ENCODE peak calls at places on chromosomes 13 and 19, in eight cellular contexts. K, C, S, U, Z, L, H and R are unnamed samples. For H3K36me3, the result is how much of the 10 kb centered on the place peaks cover.

GRCh38 chr13:28707629-28708427 is 10.9 kb downstream of the SLC46A3 start:
- DNase-seq in K (peak), C (peak), S (peak), U (peak), Z (no peak), L (peak), H (no peak), R (no peak)

GRCh38 chr13:20828540-20829364 is 55.0 kb upstream of the EEF1AKMT1 start:
- DNase-seq in K (peak), C (no peak), S (no peak), U (no peak), Z (no peak), L (peak), H (no peak), R (no peak)

GRCh38 chr19:42528354-42529247 is at the start of gene CEACAM1:
- DNase-seq in K (peak), C (no peak), S (no peak), U (no peak), Z (no peak), L (peak), H (peak), R (no peak)

GRCh38 chr13:40194204-40194806 is 472.1 kb downstream of the FOXO1 start:
- DNase-seq in K (no peak), C (no peak), S (no peak), U (no peak), Z (no peak), L (peak), H (no peak), R (no peak)

GRCh38 chr19:19552811-19553210 is 14.7 kb downstream of the CILP2 start:
- DNase-seq in K (no peak), C (peak), S (no peak), U (no peak), Z (no peak), L (peak), H (no peak), R (no peak)

GRCh38 chr13:98396071-98396710 is 180.7 kb downstream of the STK24 start:
- DNase-seq in K (no peak), C (no peak), S (no peak), U (no peak), Z (no peak), L (no peak), H (no peak), R (no peak)

GRCh38 chr19:13843104-13843921 is 33.6 kb upstream of the NANOS3 start:
- DNase-seq in K (peak), C (no peak), S (no peak), U (peak), Z (no peak), L (peak), H (peak), R (no peak)

GRCh38 chr13:33927315-33927714 is 109.4 kb downstream of the RFC3 start:
- DNase-seq in K (peak), C (peak), S (peak), U (no peak), Z (no peak), L (peak), H (no peak), R (no peak)

GRCh38 chr13:43269037-43269476 is 245.7 kb downstream of the DNAJC15 start:
- DNase-seq in K (peak), C (peak), S (peak), U (peak), Z (no peak), L (peak), H (no peak), R (no peak)

GRCh38 chr19:47414469-47414868 is 4.9 kb downstream of the MEIS3 start:
- DNase-seq in K (no peak), C (no peak), S (no peak), U (no peak), Z (no peak), L (no peak), H (no peak), R (no peak)

GRCh38 chr19:35797663-35798062 is 15.0 kb downstream of the PRODH2 start:
- DNase-seq in K (no peak), C (no peak), S (no peak), U (no peak), Z (no peak), L (peak), H (no peak), R (no peak)

GRCh38 chr19:51250786-51251452 is at the start of gene SIGLECL1:
- DNase-seq in K (no peak), C (no peak), S (no peak), U (no peak), Z (no peak), L (no peak), H (no peak), R (no peak)

GRCh38 chr13:35838356-35838755 is 292.8 kb downstream of the DCLK1 start:
- DNase-seq in K (peak), C (peak), S (peak), U (no peak), Z (no peak), L (peak), H (no peak), R (no peak)

GRCh38 chr19:46963093-46963734 is 56.4 kb upstream of the NPAS1 start:
- DNase-seq in K (no peak), C (peak), S (peak), U (no peak), Z (no peak), L (peak), H (no peak), R (no peak)

GRCh38 chr19:5686647-5687359 is 3.3 kb upstream of the RPL36 start:
- DNase-seq in K (peak), C (peak), S (peak), U (peak), Z (peak), L (peak), H (peak), R (peak)

GRCh38 chr13:96771501-96772367 is 222.5 kb downstream of the OXGR1 start:
- DNase-seq in K (no peak), C (no peak), S (no peak), U (no peak), Z (no peak), L (no peak), H (no peak), R (no peak)

GRCh38 chr13:51844862-51845573 is at the start of gene TMEM272:
- DNase-seq in K (no peak), C (peak), S (no peak), U (no peak), Z (no peak), L (peak), H (peak), R (no peak)

GRCh38 chr19:32339988-32340874 is 5.2 kb upstream of the ZNF507 start:
- DNase-seq in K (no peak), C (peak), S (no peak), U (no peak), Z (peak), L (peak), H (peak), R (peak)

GRCh38 chr19:35901055-35901644 is 810 bp upstream of the NFKBID start:
- DNase-seq in K (no peak), C (peak), S (peak), U (peak), Z (no peak), L (peak), H (no peak), R (no peak)

GRCh38 chr13:65292488-65292901 is 1937.6 kb downstream of the PCDH9 start:
- DNase-seq in K (no peak), C (peak), S (peak), U (no peak), Z (no peak), L (peak), H (no peak), R (no peak)

GRCh38 chr19:14479985-14480694 is 5.0 kb upstream of the PTGER1 start:
- DNase-seq in K (no peak), C (no peak), S (no peak), U (no peak), Z (no peak), L (peak), H (peak), R (no peak)

GRCh38 chr19:55449469-55449868 is 6.4 kb upstream of the SHISA7 start:
- DNase-seq in K (no peak), C (no peak), S (no peak), U (no peak), Z (no peak), L (no peak), H (no peak), R (no peak)

GRCh38 chr19:53311044-53311443 is 22.5 kb upstream of the ZNF845 start:
- DNase-seq in K (no peak), C (no peak), S (no peak), U (peak), Z (no peak), L (no peak), H (no peak), R (no peak)

GRCh38 chr13:38590796-38591507 is 95.9 kb upstream of the FREM2 start:
- DNase-seq in K (peak), C (no peak), S (no peak), U (no peak), Z (no peak), L (no peak), H (no peak), R (no peak)

GRCh38 chr13:44311011-44311481 is 62.6 kb upstream of the SERP2 start:
- DNase-seq in K (peak), C (no peak), S (no peak), U (peak), Z (no peak), L (peak), H (no peak), R (no peak)

GRCh38 chr13:33978653-33979052 is 160.7 kb downstream of the RFC3 start:
- DNase-seq in K (no peak), C (no peak), S (no peak), U (no peak), Z (no peak), L (no peak), H (no peak), R (no peak)

GRCh38 chr13:30978981-30979956 is 46.8 kb downstream of the TEX26 start:
- DNase-seq in K (no peak), C (no peak), S (no peak), U (no peak), Z (no peak), L (peak), H (peak), R (no peak)

GRCh38 chr19:50500060-50500752 is 10.8 kb downstream of the JOSD2 start:
- DNase-seq in K (no peak), C (no peak), S (no peak), U (no peak), Z (no peak), L (no peak), H (peak), R (no peak)

GRCh38 chr19:33620611-33621010 is 1.1 kb upstream of the CHST8 start:
- DNase-seq in K (no peak), C (no peak), S (no peak), U (no peak), Z (no peak), L (no peak), H (no peak), R (no peak)

GRCh38 chr13:31793246-31793645 is 53.9 kb downstream of the RXFP2 start:
- DNase-seq in K (peak), C (no peak), S (peak), U (no peak), Z (no peak), L (no peak), H (no peak), R (no peak)

GRCh38 chr19:2209408-2209807 is 26.7 kb downstream of the PLEKHJ1 start:
- DNase-seq in K (no peak), C (no peak), S (no peak), U (no peak), Z (no peak), L (no peak), H (no peak), R (no peak)
- H3K36me3 ChIP-seq in K (under half), C (half or more), S (half or more), U (under half), Z (half or more), L (under half), H (under half), R (half or more)

DNA sequence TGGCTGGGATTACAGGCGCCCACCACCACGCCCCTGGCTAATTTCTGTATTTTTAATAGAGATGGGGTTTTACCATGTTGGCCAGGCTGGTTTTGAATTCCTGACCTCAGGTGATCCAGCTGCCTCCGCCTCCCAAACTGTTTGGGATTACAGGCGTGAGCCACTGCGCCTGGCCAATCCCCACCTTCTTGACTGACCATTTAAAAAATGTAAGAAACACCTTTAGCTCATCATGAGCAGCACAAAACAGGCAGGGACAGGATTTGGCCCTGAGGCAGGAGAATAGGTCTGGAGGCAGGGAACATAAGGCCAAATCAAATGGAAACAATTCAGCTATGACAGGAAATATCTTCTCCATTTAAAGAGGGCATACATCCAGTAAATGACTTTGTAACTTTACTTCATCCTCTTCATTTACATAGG is 1.4 kb upstream of the MPV17L2 start:
- DNase-seq in K (peak), C (no peak), S (no peak), U (no peak), Z (no peak), L (no peak), H (no peak), R (no peak)
- TF ChIP-seq CTCF in K (no peak), C (no peak), S (no peak), U (no peak), Z (no peak), L (no peak), H (no peak), R (no peak)

GRCh38 chr13:45335397-45336024 is 5.5 kb downstream of the TPT1 start:
- DNase-seq in K (no peak), C (no peak), S (no peak), U (no peak), Z (no peak), L (peak), H (no peak), R (no peak)

GRCh38 chr13:45333251-45333972 is 7.6 kb downstream of the TPT1 start:
- DNase-seq in K (no peak), C (no peak), S (no peak), U (no peak), Z (no peak), L (no peak), H (no peak), R (no peak)

GRCh38 chr13:45336025-45336800 is 4.8 kb downstream of the TPT1 start:
- DNase-seq in K (no peak), C (no peak), S (no peak), U (no peak), Z (no peak), L (peak), H (no peak), R (no peak)

GRCh38 chr13:45332831-45333219 is 8.2 kb downstream of the TPT1 start:
- DNase-seq in K (no peak), C (no peak), S (no peak), U (no peak), Z (no peak), L (no peak), H (no peak), R (no peak)

DNA sequence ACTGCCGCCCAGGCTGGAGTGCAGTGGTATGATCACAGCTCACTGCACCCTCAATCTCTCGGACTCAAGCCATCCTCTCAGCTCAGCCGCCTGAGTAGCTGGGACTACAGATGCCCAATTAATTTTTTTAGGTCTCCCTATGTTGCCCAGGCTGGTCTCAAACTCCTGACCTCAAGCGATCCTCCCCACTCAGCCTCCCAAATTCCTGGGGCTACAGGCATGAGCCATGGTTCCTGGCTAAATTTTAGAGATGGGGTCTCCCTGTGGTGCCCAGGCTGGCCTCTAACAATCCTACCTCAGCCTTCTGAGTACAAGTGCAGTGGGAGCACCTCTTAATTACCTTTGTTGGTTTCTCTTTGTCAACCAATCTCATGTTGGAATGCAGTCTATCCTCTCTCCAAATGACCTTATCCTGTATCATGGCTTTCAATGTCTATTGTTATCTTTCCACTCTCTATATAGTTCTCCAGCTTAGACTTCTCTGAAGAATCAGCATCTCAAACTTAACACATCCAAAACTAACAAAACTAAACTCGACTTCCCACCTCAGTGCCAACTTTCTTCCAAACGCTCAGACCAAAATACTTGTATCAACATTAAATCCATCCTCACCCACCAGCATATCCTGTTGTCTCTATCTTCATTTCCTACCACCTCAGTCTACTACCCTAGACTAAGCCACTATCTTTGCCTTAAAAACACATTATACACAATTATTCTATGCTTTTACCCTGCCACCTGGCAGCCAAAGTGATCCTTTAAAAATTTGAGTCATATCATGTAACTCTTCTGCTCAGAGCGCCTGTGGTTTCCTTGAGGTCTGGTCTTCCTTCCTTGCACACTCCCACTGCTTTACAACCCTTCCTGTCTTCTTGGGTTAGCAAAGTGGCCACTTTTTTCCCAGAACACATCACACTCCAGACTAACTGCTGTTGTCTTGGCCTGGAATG is 6.7 kb downstream of the TPT1 start:
- DNase-seq in K (peak), C (peak), S (no peak), U (no peak), Z (no peak), L (peak), H (no peak), R (no peak)
- H3K36me3 ChIP-seq in K (under half), C (under half), S (under half), U (under half), Z (half or more), L (under half), H (under half), R (under half)

GRCh38 chr19:4057913-4058695 is 8.6 kb downstream of the ZBTB7A start:
- DNase-seq in K (peak), C (peak), S (peak), U (peak), Z (peak), L (peak), H (peak), R (peak)
- TF ChIP-seq CTCF in K (peak), C (peak), S (peak), U (no peak), Z (peak), L (peak), H (no peak), R (peak)

DNA sequence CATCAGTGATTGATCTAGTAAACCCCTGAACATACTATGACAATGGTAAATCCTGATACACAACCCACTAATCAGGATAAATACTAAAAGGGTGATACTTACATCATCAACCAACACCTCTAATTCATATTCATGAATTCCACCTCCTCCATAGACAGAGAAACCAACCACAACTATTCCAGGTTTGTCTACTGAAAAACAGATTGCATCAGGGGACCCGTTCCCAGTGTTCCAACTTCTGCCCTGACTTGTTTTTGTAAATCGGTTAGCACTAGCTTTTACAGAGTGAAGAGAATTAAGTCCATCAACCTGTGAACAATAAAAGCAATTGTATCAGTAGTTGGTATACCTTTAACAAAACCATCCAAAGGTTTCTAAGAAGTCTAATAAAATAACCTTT is 149.2 kb downstream of the MYCBP2 start:
- DNase-seq in K (peak), C (no peak), S (no peak), U (no peak), Z (no peak), L (no peak), H (no peak), R (no peak)
- H3K36me3 ChIP-seq in K (under half), C (under half), S (under half), U (under half), Z (half or more), L (under half), H (half or more), R (under half)

GRCh38 chr19:8456064-8456463 is 11.3 kb downstream of the HNRNPM start:
- DNase-seq in K (no peak), C (no peak), S (no peak), U (no peak), Z (no peak), L (no peak), H (no peak), R (no peak)
- TF ChIP-seq CTCF in K (no peak), C (peak), S (peak), U (no peak), Z (no peak), L (peak), H (peak), R (no peak)

GRCh38 chr19:39839678-39840327 is 5.8 kb upstream of the DYRK1B start:
- DNase-seq in K (no peak), C (no peak), S (no peak), U (no peak), Z (no peak), L (no peak), H (no peak), R (no peak)
- H3K36me3 ChIP-seq in K (under half), C (under half), S (under half), U (under half), Z (half or more), L (under half), H (under half), R (under half)

GRCh38 chr13:48749699-48750473 is 96.2 kb downstream of the CYSLTR2 start:
- DNase-seq in K (peak), C (peak), S (peak), U (peak), Z (peak), L (peak), H (peak), R (peak)
- TF ChIP-seq CTCF in K (peak), C (peak), S (peak), U (peak), Z (peak), L (peak), H (peak), R (peak)

DNA sequence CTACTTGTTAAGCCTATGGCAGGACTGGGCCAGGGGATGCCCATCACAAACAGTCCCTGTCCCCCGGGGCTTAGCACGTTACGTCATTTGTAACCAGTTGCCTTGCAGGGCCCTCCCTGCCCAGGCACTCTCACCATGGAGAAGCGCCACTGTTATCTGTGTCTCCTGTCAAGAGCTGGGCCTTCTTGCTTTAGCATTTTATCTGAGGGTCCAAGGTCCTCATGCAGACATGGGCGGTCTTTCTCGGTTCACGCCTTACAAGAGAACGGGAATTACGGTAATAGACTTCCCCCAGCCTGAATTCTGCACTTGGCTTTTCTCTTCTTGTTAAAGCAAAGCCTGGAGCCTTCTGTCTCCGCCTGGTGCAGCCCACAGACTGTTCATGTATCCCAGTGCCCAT is 46.1 kb downstream of the TMED1 start:
- DNase-seq in K (no peak), C (no peak), S (no peak), U (no peak), Z (no peak), L (no peak), H (no peak), R (no peak)
- H3K36me3 ChIP-seq in K (under half), C (half or more), S (under half), U (under half), Z (half or more), L (under half), H (under half), R (half or more)